ENCODE peak calls at places on chromosomes 4 and X, in four cellular contexts. O is mesenchymal stem cell; P is activated CD8-positive, alpha-beta memory T cell treated with anti-CD3 and anti-CD28 coated beads for 48 hours; F is effector CD4-positive, alpha-beta T cell. M is an unnamed sample.

GRCh38 chr4:92387459-92388069 is 83.8 kb downstream of the GRID2 start:
- DNase-seq in P (no peak), F (no peak), O (peak), M (no peak)

GRCh38 chrX:69145714-69146113 is 19.5 kb downstream of the PJA1 start:
- DNase-seq in P (no peak), F (no peak), O (no peak), M (no peak)

GRCh38 chrX:97405031-97405685 is 521.5 kb downstream of the RPA4 start:
- DNase-seq in P (no peak), F (no peak), O (no peak), M (no peak)

GRCh38 chr4:143311924-143312323 is 24.8 kb upstream of the GAB1 start:
- DNase-seq in O (no peak), F (no peak), P (no peak), M (no peak)

GRCh38 chr4:169397762-169398161 is 127.0 kb upstream of the SH3RF1 start:
- DNase-seq in O (peak), P (no peak), F (no peak), M (no peak)

GRCh38 chrX:47607091-47607490 is 12.6 kb downstream of the SYN1 start:
- DNase-seq in O (peak), P (no peak), F (no peak), M (no peak)

GRCh38 chrX:8033175-8033574 is 106.0 kb upstream of the PNPLA4 start:
- DNase-seq in O (no peak), F (no peak), P (no peak), M (no peak)

GRCh38 chr4:104064650-104065577 is 345.1 kb upstream of the TACR3 start:
- DNase-seq in F (no peak), P (no peak), O (peak), M (peak)

GRCh38 chrX:124209792-124210576 is 122.5 kb upstream of the TEX13D start:
- DNase-seq in P (no peak), F (no peak), O (no peak), M (no peak)

GRCh38 chr4:3290889-3291321 is 1.9 kb upstream of the RGS12 start:
- DNase-seq in P (no peak), O (no peak), F (no peak), M (peak)

GRCh38 chr4:93416337-93417102 is 412.0 kb upstream of the ATOH1 start:
- DNase-seq in O (no peak), P (no peak), F (no peak), M (no peak)

GRCh38 chrX:151702021-151702714 is 6.9 kb downstream of the PRRG3 start:
- DNase-seq in F (no peak), O (no peak), P (no peak), M (no peak)

GRCh38 chr4:6470502-6471302 is 1.7 kb downstream of the PPP2R2C start:
- DNase-seq in F (no peak), P (no peak), O (peak), M (no peak)

GRCh38 chr4:48708610-48709009 is 71.5 kb downstream of the FRYL start:
- DNase-seq in F (no peak), P (no peak), O (no peak), M (no peak)

GRCh38 chrX:154529206-154529612 is 13.2 kb upstream of the FAM3A start:
- DNase-seq in F (no peak), O (peak), P (no peak), M (no peak)

GRCh38 chr4:52760256-52760655 is 9.0 kb upstream of the ERVMER34-1 start:
- DNase-seq in F (no peak), O (no peak), P (no peak), M (no peak)

GRCh38 chr4:147136308-147136707 is 190.6 kb upstream of the TTC29 start:
- DNase-seq in O (peak), P (no peak), F (no peak), M (no peak)

GRCh38 chrX:148601034-148601433 is 100.6 kb downstream of the AFF2 start:
- DNase-seq in P (no peak), F (no peak), O (peak), M (no peak)

GRCh38 chr4:127997534-127998388 is 32.6 kb downstream of the ABHD18 start:
- DNase-seq in P (no peak), O (peak), F (peak), M (no peak)

GRCh38 chr4:81152839-81153713 is 61.9 kb downstream of the PRKG2 start:
- DNase-seq in F (no peak), O (no peak), P (no peak), M (no peak)

GRCh38 chr4:114519368-114519767 is 79.2 kb upstream of the UGT8 start:
- DNase-seq in F (no peak), O (no peak), P (no peak), M (no peak)

GRCh38 chr4:147943159-147943638 is 211.3 kb downstream of the ARHGAP10 start:
- DNase-seq in O (no peak), F (no peak), P (no peak), M (no peak)

GRCh38 chr4:8842614-8843013 is 29.0 kb downstream of the HMX1 start:
- DNase-seq in O (no peak), P (no peak), F (no peak), M (no peak)

GRCh38 chr4:19583827-19584569 is 667.7 kb upstream of the SLIT2 start:
- DNase-seq in O (no peak), P (no peak), F (no peak), M (no peak)

GRCh38 chrX:21741869-21742701 is 15.8 kb downstream of the SMPX start:
- DNase-seq in P (no peak), O (no peak), F (no peak), M (peak)

GRCh38 chrX:44996282-44996681 is 123.3 kb downstream of the KDM6A start:
- DNase-seq in P (no peak), F (no peak), O (no peak), M (no peak)

GRCh38 chr4:142846105-142846728 is at the start of gene INPP4B:
- DNase-seq in O (peak), P (no peak), F (peak), M (peak)

GRCh38 chr4:144894525-144894924 is 203.5 kb downstream of the ANAPC10 start:
- DNase-seq in P (no peak), F (no peak), O (peak), M (no peak)

GRCh38 chr4:29467044-29467717 is 1253.0 kb upstream of the PCDH7 start:
- DNase-seq in P (no peak), O (peak), F (no peak), M (no peak)

GRCh38 chrX:68710870-68711576 is 63.6 kb downstream of the STARD8 start:
- DNase-seq in O (peak), P (no peak), F (no peak), M (peak)

GRCh38 chr4:77006753-77007355 is 57.3 kb downstream of the SEPTIN11 start:
- DNase-seq in O (no peak), F (no peak), P (no peak), M (no peak)

GRCh38 chr4:138650917-138651564 is 364.5 kb upstream of the NOCT start:
- DNase-seq in P (no peak), F (no peak), O (peak), M (no peak)